ENCODE peak calls at places on chromosomes 6 and 20, in seven cellular contexts. One of them, this sample, is unnamed. For H3K4me1 and H3K36me3, the result is how much of the 10 kb centered on the place peaks cover.

GRCh38 chr6:5580736-5581568 is 319.6 kb downstream of the FARS2 start:
- DNase-seq in aorta: no peak
- DNase-seq in Peyer's patch: no peak
- DNase-seq in GM23248: no peak
- DNase-seq in BE2C: no peak
- DNase-seq in SJSA1: no peak
- DNase-seq in CD8-positive, alpha-beta memory T cell: no peak
- DNase-seq in this sample: no peak

GRCh38 chr20:9807176-9807575 is 31.7 kb downstream of the PAK5 start:
- DNase-seq in BE2C: no peak
- DNase-seq in SJSA1: no peak
- DNase-seq in Peyer's patch: no peak
- DNase-seq in GM23248: no peak
- DNase-seq in aorta: no peak
- DNase-seq in CD8-positive, alpha-beta memory T cell: no peak
- DNase-seq in this sample: no peak

GRCh38 chr6:107030151-107030550 is 2.2 kb downstream of the MTRES1 start:
- DNase-seq in aorta: no peak
- DNase-seq in BE2C: no peak
- DNase-seq in Peyer's patch: no peak
- DNase-seq in GM23248: peak
- DNase-seq in CD8-positive, alpha-beta memory T cell: no peak
- DNase-seq in SJSA1: no peak
- DNase-seq in this sample: no peak

GRCh38 chr20:49100934-49101333 is 54.8 kb downstream of the CSE1L start:
- DNase-seq in SJSA1: no peak
- DNase-seq in BE2C: no peak
- DNase-seq in CD8-positive, alpha-beta memory T cell: no peak
- DNase-seq in GM23248: no peak
- DNase-seq in Peyer's patch: no peak
- DNase-seq in aorta: no peak
- DNase-seq in this sample: no peak

GRCh38 chr6:154277578-154278128 is 79.0 kb downstream of the IPCEF1 start:
- DNase-seq in BE2C: no peak
- DNase-seq in aorta: no peak
- DNase-seq in Peyer's patch: no peak
- DNase-seq in GM23248: no peak
- DNase-seq in CD8-positive, alpha-beta memory T cell: peak
- DNase-seq in SJSA1: no peak
- DNase-seq in this sample: no peak

GRCh38 chr6:155481215-155481614 is 25.6 kb upstream of the NOX3 start:
- DNase-seq in BE2C: no peak
- DNase-seq in Peyer's patch: no peak
- DNase-seq in GM23248: peak
- DNase-seq in aorta: no peak
- DNase-seq in CD8-positive, alpha-beta memory T cell: no peak
- DNase-seq in SJSA1: no peak
- DNase-seq in this sample: no peak

GRCh38 chr6:15534970-15535369 is 127.9 kb downstream of the DTNBP1 start:
- DNase-seq in SJSA1: no peak
- DNase-seq in BE2C: no peak
- DNase-seq in GM23248: no peak
- DNase-seq in CD8-positive, alpha-beta memory T cell: no peak
- DNase-seq in Peyer's patch: no peak
- DNase-seq in aorta: no peak
- DNase-seq in this sample: peak

GRCh38 chr6:159606786-159607185 is 86.3 kb downstream of the SOD2 start:
- DNase-seq in GM23248: peak
- DNase-seq in Peyer's patch: no peak
- DNase-seq in aorta: no peak
- DNase-seq in BE2C: no peak
- DNase-seq in CD8-positive, alpha-beta memory T cell: no peak
- DNase-seq in SJSA1: peak
- DNase-seq in this sample: no peak

GRCh38 chr6:53294095-53294494 is 54.7 kb downstream of the ELOVL5 start:
- DNase-seq in CD8-positive, alpha-beta memory T cell: no peak
- DNase-seq in Peyer's patch: peak
- DNase-seq in aorta: no peak
- DNase-seq in GM23248: peak
- DNase-seq in BE2C: peak
- DNase-seq in SJSA1: no peak
- DNase-seq in this sample: no peak

GRCh38 chr20:22374066-22374465 is 210.3 kb downstream of the FOXA2 start:
- DNase-seq in CD8-positive, alpha-beta memory T cell: no peak
- DNase-seq in aorta: no peak
- DNase-seq in BE2C: no peak
- DNase-seq in SJSA1: no peak
- DNase-seq in Peyer's patch: no peak
- DNase-seq in GM23248: no peak
- DNase-seq in this sample: no peak

GRCh38 chr6:1390071-1390804 is 862 bp downstream of the FOXF2 start:
- DNase-seq in SJSA1: peak
- DNase-seq in GM23248: peak
- DNase-seq in BE2C: no peak
- DNase-seq in Peyer's patch: no peak
- DNase-seq in CD8-positive, alpha-beta memory T cell: no peak
- DNase-seq in aorta: no peak
- DNase-seq in this sample: peak

GRCh38 chr6:66508433-66508832 is 801.4 kb upstream of the EYS start:
- DNase-seq in aorta: no peak
- DNase-seq in Peyer's patch: no peak
- DNase-seq in BE2C: no peak
- DNase-seq in CD8-positive, alpha-beta memory T cell: no peak
- DNase-seq in SJSA1: no peak
- DNase-seq in GM23248: peak
- DNase-seq in this sample: no peak

GRCh38 chr20:46562373-46563169 is 12.1 kb upstream of the OCSTAMP start:
- DNase-seq in BE2C: peak
- DNase-seq in SJSA1: peak
- DNase-seq in Peyer's patch: peak
- DNase-seq in aorta: no peak
- DNase-seq in CD8-positive, alpha-beta memory T cell: peak
- DNase-seq in GM23248: peak
- DNase-seq in this sample: no peak

GRCh38 chr6:35417979-35418661 is 34.0 kb upstream of the FANCE start:
- DNase-seq in GM23248: no peak
- DNase-seq in aorta: no peak
- DNase-seq in CD8-positive, alpha-beta memory T cell: no peak
- DNase-seq in Peyer's patch: no peak
- DNase-seq in BE2C: peak
- DNase-seq in SJSA1: peak
- DNase-seq in this sample: no peak

GRCh38 chr20:25283221-25283951 is 35.5 kb downstream of the PYGB start:
- DNase-seq in SJSA1: no peak
- DNase-seq in BE2C: peak
- DNase-seq in CD8-positive, alpha-beta memory T cell: no peak
- DNase-seq in GM23248: no peak
- DNase-seq in aorta: peak
- DNase-seq in Peyer's patch: no peak
- DNase-seq in this sample: peak

GRCh38 chr20:33444797-33445560 is 1.4 kb upstream of the SNTA1 start:
- DNase-seq in SJSA1: no peak
- DNase-seq in aorta: no peak
- DNase-seq in BE2C: no peak
- DNase-seq in CD8-positive, alpha-beta memory T cell: no peak
- DNase-seq in GM23248: no peak
- DNase-seq in Peyer's patch: peak
- DNase-seq in this sample: no peak

GRCh38 chr6:125586074-125586473 is 163.4 kb upstream of the HEY2 start:
- DNase-seq in CD8-positive, alpha-beta memory T cell: no peak
- DNase-seq in Peyer's patch: no peak
- DNase-seq in aorta: no peak
- DNase-seq in BE2C: no peak
- DNase-seq in SJSA1: peak
- DNase-seq in GM23248: peak
- DNase-seq in this sample: no peak

GRCh38 chr20:60203451-60203850 is 245.2 kb downstream of the CDH26 start:
- DNase-seq in GM23248: peak
- DNase-seq in Peyer's patch: no peak
- DNase-seq in SJSA1: no peak
- DNase-seq in CD8-positive, alpha-beta memory T cell: no peak
- DNase-seq in aorta: no peak
- DNase-seq in BE2C: no peak
- DNase-seq in this sample: no peak

GRCh38 chr6:121794630-121795029 is 359.2 kb downstream of the GJA1 start:
- DNase-seq in GM23248: peak
- DNase-seq in aorta: no peak
- DNase-seq in Peyer's patch: no peak
- DNase-seq in SJSA1: peak
- DNase-seq in BE2C: no peak
- DNase-seq in CD8-positive, alpha-beta memory T cell: no peak
- DNase-seq in this sample: no peak

GRCh38 chr20:49445176-49445575 is 37.3 kb downstream of the KCNB1 start:
- DNase-seq in SJSA1: no peak
- DNase-seq in Peyer's patch: no peak
- DNase-seq in GM23248: peak
- DNase-seq in aorta: no peak
- DNase-seq in CD8-positive, alpha-beta memory T cell: no peak
- DNase-seq in BE2C: peak
- DNase-seq in this sample: no peak

GRCh38 chr20:31721408-31722332 is 998 bp downstream of the BCL2L1 start:
- DNase-seq in CD8-positive, alpha-beta memory T cell: no peak
- DNase-seq in BE2C: no peak
- DNase-seq in Peyer's patch: no peak
- DNase-seq in aorta: peak
- DNase-seq in GM23248: no peak
- DNase-seq in SJSA1: no peak
- DNase-seq in this sample: no peak

GRCh38 chr20:17683218-17684076 is 1.4 kb upstream of the RRBP1 start:
- DNase-seq in Peyer's patch: no peak
- DNase-seq in GM23248: no peak
- DNase-seq in SJSA1: no peak
- DNase-seq in CD8-positive, alpha-beta memory T cell: no peak
- DNase-seq in aorta: no peak
- DNase-seq in BE2C: no peak
- DNase-seq in this sample: no peak

GRCh38 chr6:111417181-111417585 is 65.8 kb downstream of the REV3L start:
- DNase-seq in SJSA1: peak
- DNase-seq in Peyer's patch: no peak
- DNase-seq in BE2C: peak
- DNase-seq in CD8-positive, alpha-beta memory T cell: no peak
- DNase-seq in aorta: no peak
- DNase-seq in GM23248: peak
- DNase-seq in this sample: peak

GRCh38 chr6:98633886-98634285 is 200.5 kb upstream of the POU3F2 start:
- DNase-seq in GM23248: no peak
- DNase-seq in Peyer's patch: no peak
- DNase-seq in BE2C: no peak
- DNase-seq in aorta: no peak
- DNase-seq in SJSA1: no peak
- DNase-seq in CD8-positive, alpha-beta memory T cell: no peak
- DNase-seq in this sample: no peak

DNA sequence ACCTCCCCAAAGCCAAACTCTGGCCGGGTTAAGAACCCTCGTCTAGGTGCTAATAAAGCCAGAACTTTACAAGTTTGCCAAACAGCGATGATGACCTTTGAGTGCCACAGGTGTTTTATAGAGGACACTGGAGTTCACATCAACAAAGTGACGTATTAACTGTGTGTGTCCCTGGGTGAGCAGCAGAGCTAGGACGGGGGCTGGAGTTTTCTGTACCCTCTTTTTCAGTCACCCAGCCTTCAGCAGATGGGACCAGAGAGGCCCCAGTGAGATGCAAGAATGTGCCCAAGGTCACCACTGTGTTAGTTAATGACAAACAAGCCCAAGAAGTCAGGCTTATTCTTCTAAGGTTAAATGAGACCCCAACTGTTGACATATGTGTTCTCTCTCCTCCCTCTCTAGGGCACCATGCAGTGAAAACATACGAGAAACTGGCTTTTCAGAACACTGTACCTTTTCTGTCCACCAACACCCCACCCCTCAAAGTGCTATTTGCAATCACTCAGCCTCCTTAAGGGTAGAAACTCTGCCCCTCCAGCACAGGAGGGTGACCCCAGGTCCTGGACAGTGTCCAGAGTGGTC is 5.3 kb downstream of the SDC4 start:
- DNase-seq in aorta: no peak
- DNase-seq in SJSA1: no peak
- DNase-seq in Peyer's patch: no peak
- DNase-seq in GM23248: no peak
- DNase-seq in BE2C: no peak
- DNase-seq in CD8-positive, alpha-beta memory T cell: no peak
- DNase-seq in this sample: no peak
- H3K4me1 ChIP-seq in aorta: under half
- H3K4me1 ChIP-seq in SJSA1: half or more
- H3K4me1 ChIP-seq in Peyer's patch: under half
- H3K4me1 ChIP-seq in GM23248: half or more
- H3K4me1 ChIP-seq in BE2C: under half
- H3K4me1 ChIP-seq in CD8-positive, alpha-beta memory T cell: under half
- H3K4me1 ChIP-seq in this sample: half or more

GRCh38 chr6:152380993-152381898 is 255.9 kb downstream of the SYNE1 start:
- DNase-seq in Peyer's patch: peak
- DNase-seq in SJSA1: peak
- DNase-seq in BE2C: peak
- DNase-seq in CD8-positive, alpha-beta memory T cell: no peak
- DNase-seq in GM23248: peak
- DNase-seq in aorta: peak
- DNase-seq in this sample: peak
- H3K4me3 ChIP-seq in Peyer's patch: peak
- H3K4me3 ChIP-seq in SJSA1: peak
- H3K4me3 ChIP-seq in BE2C: peak
- H3K4me3 ChIP-seq in CD8-positive, alpha-beta memory T cell: no peak
- H3K4me3 ChIP-seq in GM23248: peak
- H3K4me3 ChIP-seq in aorta: peak
- H3K4me3 ChIP-seq in this sample: peak

GRCh38 chr20:44643596-44644383 is 7.7 kb downstream of the ADA start:
- DNase-seq in Peyer's patch: peak
- DNase-seq in CD8-positive, alpha-beta memory T cell: peak
- DNase-seq in aorta: peak
- DNase-seq in SJSA1: peak
- DNase-seq in GM23248: peak
- DNase-seq in BE2C: peak
- DNase-seq in this sample: peak

GRCh38 chr20:44640522-44640921 is 11.0 kb downstream of the ADA start:
- DNase-seq in aorta: no peak
- DNase-seq in SJSA1: no peak
- DNase-seq in Peyer's patch: no peak
- DNase-seq in CD8-positive, alpha-beta memory T cell: no peak
- DNase-seq in BE2C: no peak
- DNase-seq in GM23248: no peak
- DNase-seq in this sample: no peak

GRCh38 chr20:44643154-44643519 is 8.4 kb downstream of the ADA start:
- DNase-seq in BE2C: no peak
- DNase-seq in GM23248: no peak
- DNase-seq in aorta: no peak
- DNase-seq in SJSA1: no peak
- DNase-seq in CD8-positive, alpha-beta memory T cell: no peak
- DNase-seq in Peyer's patch: no peak
- DNase-seq in this sample: no peak

GRCh38 chr20:44642203-44643153 is 9.0 kb downstream of the ADA start:
- DNase-seq in SJSA1: peak
- DNase-seq in aorta: peak
- DNase-seq in Peyer's patch: peak
- DNase-seq in BE2C: peak
- DNase-seq in GM23248: peak
- DNase-seq in CD8-positive, alpha-beta memory T cell: peak
- DNase-seq in this sample: no peak

GRCh38 chr20:44641305-44641704 is 10.2 kb downstream of the ADA start:
- DNase-seq in SJSA1: no peak
- DNase-seq in Peyer's patch: no peak
- DNase-seq in CD8-positive, alpha-beta memory T cell: no peak
- DNase-seq in GM23248: no peak
- DNase-seq in BE2C: no peak
- DNase-seq in aorta: no peak
- DNase-seq in this sample: no peak
- H3K36me3 ChIP-seq in SJSA1: under half
- H3K36me3 ChIP-seq in Peyer's patch: under half
- H3K36me3 ChIP-seq in CD8-positive, alpha-beta memory T cell: under half
- H3K36me3 ChIP-seq in GM23248: under half
- H3K36me3 ChIP-seq in BE2C: under half
- H3K36me3 ChIP-seq in aorta: under half
- H3K36me3 ChIP-seq in this sample: under half

GRCh38 chr20:51946581-51946980 is 144.3 kb upstream of the SALL4 start:
- DNase-seq in SJSA1: no peak
- DNase-seq in aorta: no peak
- DNase-seq in Peyer's patch: no peak
- DNase-seq in GM23248: no peak
- DNase-seq in BE2C: no peak
- DNase-seq in CD8-positive, alpha-beta memory T cell: no peak
- DNase-seq in this sample: no peak
- H3K4me1 ChIP-seq in SJSA1: under half
- H3K4me1 ChIP-seq in aorta: under half
- H3K4me1 ChIP-seq in Peyer's patch: under half
- H3K4me1 ChIP-seq in GM23248: under half
- H3K4me1 ChIP-seq in BE2C: under half
- H3K4me1 ChIP-seq in CD8-positive, alpha-beta memory T cell: under half
- H3K4me1 ChIP-seq in this sample: under half